ENCODE peak calls at places on chromosome 1, in eight cellular contexts. D is psoas muscle, O is T-helper 9 cell, C is amniotic stem cell, M is NCI-H2029 treated with DMSO at 0.1 percent for 48 hours, Y is osteocyte, F is iris pigment epithelial cell, Z is NCI-H1436. K is an unnamed sample.

GRCh38 chr1:36351222-36351977 is 28.0 kb upstream of the EVA1B start:
- DNase-seq in D (no peak), O (no peak), C (peak; percentile 81), M (no peak), Y (no peak), F (peak; percentile 84), Z (no peak), K (no peak)

GRCh38 chr1:212124891-212125582 is 89.5 kb downstream of the DTL start:
- DNase-seq in D (no peak), O (no peak), C (no peak), M (no peak), Y (no peak), F (peak; percentile 22), Z (no peak), K (no peak)

GRCh38 chr1:152436593-152437338 is 22.7 kb upstream of the CRNN start:
- DNase-seq in D (no peak), O (no peak), C (no peak), M (no peak), Y (peak; percentile 13), F (no peak), Z (no peak), K (peak; percentile 7)

GRCh38 chr1:5661196-5662130 is 330.8 kb downstream of the NPHP4 start:
- DNase-seq in D (no peak), O (no peak), C (no peak), M (no peak), Y (peak; percentile 83), F (no peak), Z (no peak), K (no peak)

GRCh38 chr1:154714638-154715037 is 106.7 kb upstream of the ADAR start:
- DNase-seq in D (no peak), O (no peak), C (no peak), M (no peak), Y (no peak), F (peak; percentile 28), Z (no peak), K (no peak)

GRCh38 chr1:202017385-202018225 is 7.2 kb downstream of the ELF3 start:
- DNase-seq in D (no peak), O (no peak), C (no peak), M (peak; percentile 67), Y (no peak), F (no peak), Z (no peak), K (no peak)

GRCh38 chr1:74280642-74281396 is 45.6 kb downstream of the TNNI3K start:
- DNase-seq in D (no peak), O (no peak), C (no peak), M (no peak), Y (no peak), F (no peak), Z (no peak), K (no peak)

GRCh38 chr1:116873680-116874271 is 35.9 kb upstream of the PTGFRN start:
- DNase-seq in D (no peak), O (no peak), C (no peak), M (no peak), Y (no peak), F (no peak), Z (no peak), K (no peak)

GRCh38 chr1:201223852-201224670 is 33.4 kb downstream of the IGFN1 start:
- DNase-seq in D (no peak), O (no peak), C (no peak), M (no peak), Y (peak; percentile 62), F (no peak), Z (no peak), K (peak; percentile 66)

K was measured in esophagus muscularis mucosa.